ENCODE peak calls at places on chromosome 5, in four cellular contexts. H is NCI-H774, U is tibial nerve, D is fibroblast of villous mesenchyme. Q is an unnamed sample.

GRCh38 chr5:80078921-80079320 is 43.8 kb downstream of the THBS4 start:
- DNase-seq in H (no peak), U (no peak), D (no peak), Q (no peak)

GRCh38 chr5:93586948-93587918 is 4.2 kb downstream of the NR2F1 start:
- DNase-seq in H (no peak), U (no peak), D (no peak), Q (peak; percentile 19)

GRCh38 chr5:109964136-109964535 is 274.4 kb downstream of the MAN2A1 start:
- DNase-seq in H (no peak), U (no peak), D (no peak), Q (no peak)

GRCh38 chr5:112077180-112077579 is 320.2 kb upstream of the NREP start:
- DNase-seq in H (no peak), U (no peak), D (peak; percentile 27), Q (no peak)

GRCh38 chr5:177301503-177302165 is 1.9 kb downstream of the RAB24 start:
- DNase-seq in H (peak; percentile 69), U (no peak), D (no peak), Q (no peak)

GRCh38 chr5:75672616-75673015 is 44.6 kb downstream of the POC5 start:
- DNase-seq in H (no peak), U (no peak), D (peak; percentile 37), Q (no peak)

GRCh38 chr5:142726188-142726731 is 40.4 kb upstream of the FGF1 start:
- DNase-seq in H (no peak), U (no peak), D (peak; percentile 81), Q (no peak)

GRCh38 chr5:88480766-88481499 is 212.3 kb upstream of the TMEM161B start:
- DNase-seq in H (peak; percentile 24), U (no peak), D (no peak), Q (no peak)

GRCh38 chr5:80238778-80239679 is 16.8 kb downstream of the SERINC5 start:
- DNase-seq in H (peak; percentile 51), U (peak; percentile 68), D (peak; percentile 45), Q (peak; percentile 65)

GRCh38 chr5:178529080-178529479 is 61.1 kb downstream of the COL23A1 start:
- DNase-seq in H (no peak), U (no peak), D (no peak), Q (no peak)

GRCh38 chr5:176737001-176737745 is 73.2 kb upstream of the UNC5A start:
- DNase-seq in H (no peak), U (no peak), D (no peak), Q (no peak)

GRCh38 chr5:95863383-95863757 is 40.8 kb upstream of the GLRX start:
- DNase-seq in H (no peak), U (peak; percentile 75), D (peak; percentile 94), Q (no peak)

GRCh38 chr5:135013947-135014570 is 20.0 kb downstream of the PITX1 start:
- DNase-seq in H (no peak), U (no peak), D (no peak), Q (no peak)

GRCh38 chr5:141494761-141495455 is 6.0 kb downstream of the PCDHGC5 start:
- DNase-seq in H (no peak), U (no peak), D (no peak), Q (no peak)

GRCh38 chr5:39256472-39256871 is 37.1 kb upstream of the FYB1 start:
- DNase-seq in H (no peak), U (no peak), D (peak; percentile 72), Q (no peak)

GRCh38 chr5:98106116-98107088 is 667.1 kb upstream of the RGMB start:
- DNase-seq in H (no peak), U (no peak), D (peak; percentile 91), Q (no peak)